ENCODE peak calls at places on chromosomes 2 and 18, in nine cellular contexts. H is NCI-H2081; U is astrocyte of the cerebellum; I is activated CD4-positive, alpha-beta T cell treated with anti-CD3 and anti-CD28 coated beads, Interleukin-2, amount 10 ng/mL, durations not matched to agents 7 days and 5 days; K is AML-193; E is anterior cingulate cortex; Y is IMR-90; J is DMS 273 treated with DMSO at 0.1 percent for 48 hours; V is T-helper 1 cell. X is an unnamed sample.

GRCh38 chr18:61741881-61742280 is 150.9 kb downstream of the RNF152 start:
- DNase-seq in H (no peak), U (no peak), I (no peak), K (no peak), E (no peak), Y (no peak), J (no peak), V (no peak), X (no peak)

GRCh38 chr2:36329746-36330145 is 25.8 kb upstream of the CRIM1 start:
- DNase-seq in H (no peak), U (peak), I (no peak), K (no peak), E (no peak), Y (peak), J (no peak), V (no peak), X (no peak)

GRCh38 chr2:9256570-9257043 is 50.0 kb downstream of the ASAP2 start:
- DNase-seq in H (no peak), U (no peak), I (no peak), K (no peak), E (peak), Y (no peak), J (no peak), V (no peak), X (no peak)

GRCh38 chr2:23669413-23670244 is 257.3 kb downstream of the ATAD2B start:
- DNase-seq in H (no peak), U (peak), I (no peak), K (no peak), E (no peak), Y (peak), J (peak), V (no peak), X (no peak)

GRCh38 chr2:198957183-198957582 is 500.6 kb downstream of the SATB2 start:
- DNase-seq in H (no peak), U (no peak), I (no peak), K (no peak), E (no peak), Y (no peak), J (no peak), V (no peak), X (no peak)

GRCh38 chr2:10579441-10580169 is 110.2 kb downstream of the NOL10 start:
- DNase-seq in H (no peak), U (no peak), I (no peak), K (no peak), E (no peak), Y (no peak), J (no peak), V (no peak), X (no peak)

GRCh38 chr2:236749346-236749745 is 179.7 kb downstream of the ACKR3 start:
- DNase-seq in H (no peak), U (peak), I (no peak), K (no peak), E (no peak), Y (peak), J (no peak), V (no peak), X (no peak)

GRCh38 chr18:44816028-44816427 is 135.3 kb downstream of the SETBP1 start:
- DNase-seq in H (no peak), U (no peak), I (no peak), K (no peak), E (no peak), Y (no peak), J (no peak), V (no peak), X (no peak)

GRCh38 chr18:78136986-78137385 is 842.6 kb upstream of the SALL3 start:
- DNase-seq in H (no peak), U (no peak), I (no peak), K (no peak), E (peak), Y (no peak), J (no peak), V (no peak), X (no peak)